ENCODE peak calls at places on chromosome 5, in four cellular contexts. Q is left ventricle myocardium inferior, E is body of pancreas, O is GM23338. R is an unnamed sample.

GRCh38 chr5:154850255-154851062 is at the start of gene FAXDC2:
- DNase-seq in Q (peak; percentile 81), E (peak; percentile 42), O (peak; percentile 89), R (peak; percentile 27)

GRCh38 chr5:148829734-148830133 is 3.3 kb downstream of the ADRB2 start:
- DNase-seq in Q (peak; percentile 28), E (no peak), O (no peak), R (no peak)

GRCh38 chr5:75965292-75965691 is 117.9 kb upstream of the SV2C start:
- DNase-seq in Q (no peak), E (no peak), O (no peak), R (no peak)

GRCh38 chr5:84411832-84412605 is 27.3 kb upstream of the EDIL3 start:
- DNase-seq in Q (no peak), E (no peak), O (no peak), R (peak; percentile 93)

GRCh38 chr5:71925608-71926091 is 181.6 kb upstream of the MAP1B start:
- DNase-seq in Q (peak; percentile 23), E (no peak), O (no peak), R (no peak)

GRCh38 chr5:7754997-7755596 is 95.8 kb downstream of the CFAP90 start:
- DNase-seq in Q (no peak), E (peak; percentile 50), O (peak; percentile 84), R (peak; percentile 8)

GRCh38 chr5:138352071-138352721 is at the start of gene KDM3B:
- DNase-seq in Q (peak; percentile 85), E (peak; percentile 90), O (peak; percentile 84), R (no peak)

GRCh38 chr5:142324377-142324870 is 397 bp downstream of the SPRY4 start:
- DNase-seq in Q (peak; percentile 22), E (peak; percentile 21), O (no peak), R (no peak)

GRCh38 chr5:58681943-58682342 is 99.1 kb downstream of the RAB3C start:
- DNase-seq in Q (no peak), E (no peak), O (no peak), R (no peak)

GRCh38 chr5:149282966-149283332 is 11.3 kb downstream of the AFAP1L1 start:
- DNase-seq in Q (no peak), E (no peak), O (no peak), R (no peak)

GRCh38 chr5:140806834-140807775 is at the start of gene PCDHA4:
- DNase-seq in Q (no peak), E (peak; percentile 47), O (peak; percentile 88), R (no peak)

GRCh38 chr5:19835442-19835841 is 152.6 kb downstream of the CDH18 start:
- DNase-seq in Q (no peak), E (no peak), O (no peak), R (no peak)

GRCh38 chr5:133589286-133589685 is 23.1 kb downstream of the FSTL4 start:
- DNase-seq in Q (no peak), E (no peak), O (peak; percentile 31), R (no peak)

GRCh38 chr5:72507360-72508238 is at the start of gene ZNF366:
- DNase-seq in Q (no peak), E (no peak), O (no peak), R (no peak)

GRCh38 chr5:119404033-119404432 is 48.2 kb downstream of the TNFAIP8 start:
- DNase-seq in Q (no peak), E (no peak), O (no peak), R (no peak)

GRCh38 chr5:133612021-133612860 is at the start of gene FSTL4:
- DNase-seq in Q (no peak), E (peak; percentile 75), O (peak; percentile 75), R (no peak)

GRCh38 chr5:157290156-157290980 is 24.4 kb downstream of the CYFIP2 start:
- DNase-seq in Q (no peak), E (no peak), O (no peak), R (no peak)

GRCh38 chr5:115599502-115599901 is 2.8 kb downstream of the TICAM2 start:
- DNase-seq in Q (no peak), E (no peak), O (no peak), R (no peak)

GRCh38 chr5:29001666-29002065 is 1963.3 kb upstream of the CDH9 start:
- DNase-seq in Q (no peak), E (no peak), O (peak; percentile 44), R (no peak)

GRCh38 chr5:134003064-134003956 is 1.5 kb downstream of the VDAC1 start:
- DNase-seq in Q (no peak), E (no peak), O (peak; percentile 32), R (no peak)

DNA sequence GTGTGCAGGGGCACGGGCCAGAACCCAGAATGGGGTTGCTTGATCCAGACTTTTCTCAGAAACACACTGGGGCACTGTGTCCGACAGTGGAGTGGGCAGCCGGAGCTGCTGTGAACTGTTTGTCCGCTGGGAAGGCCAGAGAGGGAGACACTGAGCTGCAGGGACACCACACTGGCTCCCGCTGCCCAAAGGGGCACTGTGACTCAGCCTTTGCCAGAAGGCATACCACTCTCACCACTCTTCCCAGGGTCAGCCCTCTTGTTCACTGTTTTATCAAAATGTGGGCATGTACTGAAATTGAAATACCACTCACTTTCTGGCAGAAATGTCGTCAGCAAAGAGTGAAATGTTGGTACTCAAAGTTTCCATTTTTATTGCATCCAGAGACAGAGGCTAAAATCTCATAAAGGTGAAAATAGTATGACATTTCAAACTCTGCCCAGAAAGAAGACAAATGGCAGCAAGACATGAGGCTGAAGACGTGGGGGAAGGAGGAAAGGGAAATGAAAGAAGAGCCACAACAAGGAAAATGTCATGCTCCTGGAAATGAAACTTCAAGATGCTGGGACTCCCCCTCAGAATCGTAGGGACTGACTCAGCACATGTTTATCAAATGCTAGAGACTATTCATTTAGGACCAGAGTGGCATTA is 4.5 kb upstream of the IL7R start:
- DNase-seq in Q (no peak), E (no peak), O (no peak), R (no peak)
- H3K27ac ChIP-seq in Q (no peak overlapping the region), E (no peak overlapping the region), O (no peak overlapping the region), R (no peak overlapping the region)

GRCh38 chr5:943874-944620 is 51.4 kb downstream of the TRIP13 start:
- DNase-seq in Q (no peak), E (no peak), O (no peak), R (no peak)
- H3K27me3 ChIP-seq in Q (peaks cover 73% of the 10 kb centered on the region), E (no peaks in the 10 kb centered on the region), O (no peaks in the 10 kb centered on the region), R (peaks cover 52% of the 10 kb centered on the region)

GRCh38 chr5:172144931-172145869 is 42.8 kb downstream of the STK10 start:
- DNase-seq in Q (no peak), E (no peak), O (no peak), R (no peak)
- H3K4me1 ChIP-seq in Q (peaks cover 37% of the 10 kb centered on the region), E (peaks cover 15% of the 10 kb centered on the region), O (peaks cover 6% of the 10 kb centered on the region), R (no peaks in the 10 kb centered on the region)

DNA sequence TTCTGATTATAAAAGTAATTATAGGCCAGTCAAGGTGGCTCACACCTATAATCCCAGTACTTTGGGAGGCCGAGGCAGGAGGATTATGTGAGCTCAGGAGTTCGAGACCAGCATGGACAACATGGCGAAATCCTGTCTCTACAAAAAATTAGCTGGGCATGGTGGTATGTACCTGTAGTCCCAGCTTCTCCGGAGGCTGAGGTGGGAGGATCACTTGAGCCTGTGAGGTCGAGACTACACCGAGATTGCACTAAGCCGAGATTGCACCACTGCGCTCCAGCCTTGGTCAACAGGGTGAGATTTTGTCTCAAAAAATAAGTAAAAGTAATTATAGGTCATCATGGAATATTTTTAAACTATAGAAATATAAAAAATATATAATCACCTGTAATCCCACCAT is 18.1 kb downstream of the IRF1 start:
- DNase-seq in Q (no peak), E (no peak), O (no peak), R (no peak)
- H3K27ac ChIP-seq in Q (no peak overlapping the region), E (no peak overlapping the region), O (no peak overlapping the region), R (no peak overlapping the region)

GRCh38 chr5:78562001-78562400 is 86.6 kb downstream of the LHFPL2 start:
- DNase-seq in Q (no peak), E (no peak), O (no peak), R (no peak)
- H3K27me3 ChIP-seq in Q (no peaks in the 10 kb centered on the region), E (no peaks in the 10 kb centered on the region), O (no peaks in the 10 kb centered on the region), R (no peaks in the 10 kb centered on the region)

GRCh38 chr5:38465045-38465444 is 91.4 kb downstream of the LIFR start:
- DNase-seq in Q (no peak), E (no peak), O (no peak), R (no peak)
- H3K4me1 ChIP-seq in Q (peaks cover 77% of the 10 kb centered on the region), E (peaks cover 14% of the 10 kb centered on the region), O (no peaks in the 10 kb centered on the region), R (peaks cover 22% of the 10 kb centered on the region)

DNA sequence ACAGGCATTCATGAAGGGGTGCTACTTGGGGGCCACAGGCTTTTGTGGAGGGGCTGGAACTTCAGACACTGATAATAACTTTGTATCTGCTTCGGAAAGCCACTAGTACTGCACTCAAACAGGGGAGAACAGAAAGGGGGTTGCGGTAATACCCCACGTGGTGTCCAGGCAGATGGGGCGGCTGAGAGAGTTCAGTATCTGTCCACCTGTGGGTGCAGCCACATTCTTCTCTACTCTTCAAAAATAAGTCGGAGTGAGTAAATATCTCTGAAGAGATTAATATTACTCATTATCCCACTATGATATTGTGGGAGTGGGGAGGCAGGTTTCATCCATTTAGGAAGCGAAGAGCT is 102.1 kb upstream of the SSBP2 start:
- DNase-seq in Q (no peak), E (no peak), O (no peak), R (no peak)
- H3K27ac ChIP-seq in Q (peak overlapping the region; percentile 99), E (peak overlapping the region; percentile 92), O (peak overlapping the region; percentile 93), R (no peak overlapping the region)

GRCh38 chr5:173263566-173263965 is 28.6 kb upstream of the NKX2-5 start:
- DNase-seq in Q (no peak), E (no peak), O (no peak), R (no peak)

GRCh38 chr5:173256800-173257199 is 21.8 kb upstream of the NKX2-5 start:
- DNase-seq in Q (no peak), E (no peak), O (no peak), R (no peak)

DNA sequence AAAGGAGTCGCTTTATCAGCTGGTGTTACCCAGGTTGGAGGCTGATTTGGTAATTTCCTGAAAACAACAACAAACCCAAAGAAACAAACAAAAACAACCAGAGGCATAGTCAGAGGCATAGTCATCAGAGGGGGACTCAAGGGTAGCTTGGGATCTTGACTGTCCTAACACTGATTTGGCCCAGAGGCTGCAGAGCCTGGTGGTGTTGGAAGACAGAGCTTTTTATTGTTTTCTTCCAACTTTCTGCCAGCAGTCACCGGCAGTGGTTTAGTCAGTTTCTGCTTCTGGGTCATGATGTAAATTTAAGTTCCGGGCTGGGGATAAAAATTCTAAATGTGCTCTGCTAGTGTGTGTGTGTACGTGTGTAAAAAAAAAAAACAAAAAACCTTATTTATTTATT is 23.5 kb upstream of the NKX2-5 start:
- DNase-seq in Q (no peak), E (no peak), O (no peak), R (no peak)
- H3K27me3 ChIP-seq in Q (peaks cover 56% of the 10 kb centered on the region), E (no peaks in the 10 kb centered on the region), O (no peaks in the 10 kb centered on the region), R (peaks cover 72% of the 10 kb centered on the region)

R was measured in foreskin keratinocyte.